ENCODE peak calls at places on chromosomes 4 and X, in four cellular contexts. One of them, this sample, is unnamed.

GRCh38 chrX:81082649-81083048 is 119.1 kb downstream of the HMGN5 start:
- DNase-seq in endothelial cell of umbilical vein: no peak
- DNase-seq in K562: no peak
- DNase-seq in GM12878: no peak
- DNase-seq in this sample: no peak

GRCh38 chr4:31069151-31069550 is 349.0 kb downstream of the PCDH7 start:
- DNase-seq in endothelial cell of umbilical vein: no peak
- DNase-seq in K562: no peak
- DNase-seq in GM12878: no peak
- DNase-seq in this sample: no peak

GRCh38 chrX:141467442-141467841 is 117.1 kb downstream of the SPANXA1 start:
- DNase-seq in endothelial cell of umbilical vein: peak
- DNase-seq in K562: no peak
- DNase-seq in GM12878: no peak
- DNase-seq in this sample: peak

GRCh38 chr4:76984788-76985211 is 35.2 kb downstream of the SEPTIN11 start:
- DNase-seq in endothelial cell of umbilical vein: peak
- DNase-seq in K562: no peak
- DNase-seq in GM12878: no peak
- DNase-seq in this sample: peak

GRCh38 chrX:129718701-129719100 is 20.1 kb upstream of the XPNPEP2 start:
- DNase-seq in endothelial cell of umbilical vein: no peak
- DNase-seq in K562: no peak
- DNase-seq in GM12878: no peak
- DNase-seq in this sample: no peak

GRCh38 chr4:1512738-1513660 is 106.8 kb upstream of the NKX1-1 start:
- DNase-seq in endothelial cell of umbilical vein: peak
- DNase-seq in K562: peak
- DNase-seq in GM12878: no peak
- DNase-seq in this sample: no peak

GRCh38 chr4:115505326-115505725 is 391.9 kb upstream of the NDST4 start:
- DNase-seq in endothelial cell of umbilical vein: no peak
- DNase-seq in K562: no peak
- DNase-seq in GM12878: no peak
- DNase-seq in this sample: no peak

GRCh38 chr4:174358823-174359222 is 75.1 kb downstream of the CEP44 start:
- DNase-seq in endothelial cell of umbilical vein: no peak
- DNase-seq in K562: no peak
- DNase-seq in GM12878: peak
- DNase-seq in this sample: peak

GRCh38 chrX:21528076-21528475 is 130.1 kb downstream of the KLHL34 start:
- DNase-seq in endothelial cell of umbilical vein: peak
- DNase-seq in K562: no peak
- DNase-seq in GM12878: no peak
- DNase-seq in this sample: peak

GRCh38 chr4:25158817-25159216 is 1.4 kb downstream of the SEPSECS start:
- DNase-seq in endothelial cell of umbilical vein: no peak
- DNase-seq in K562: no peak
- DNase-seq in GM12878: no peak
- DNase-seq in this sample: no peak

GRCh38 chrX:150421816-150422215 is 58.7 kb downstream of the MAMLD1 start:
- DNase-seq in endothelial cell of umbilical vein: no peak
- DNase-seq in K562: no peak
- DNase-seq in GM12878: no peak
- DNase-seq in this sample: peak

GRCh38 chr4:176156656-176157055 is 38.7 kb downstream of the SPATA4 start:
- DNase-seq in endothelial cell of umbilical vein: no peak
- DNase-seq in K562: no peak
- DNase-seq in GM12878: no peak
- DNase-seq in this sample: no peak

GRCh38 chr4:19298998-19299397 is 952.7 kb upstream of the SLIT2 start:
- DNase-seq in endothelial cell of umbilical vein: no peak
- DNase-seq in K562: no peak
- DNase-seq in GM12878: no peak
- DNase-seq in this sample: peak

GRCh38 chr4:148831945-148832344 is 389.7 kb upstream of the NR3C2 start:
- DNase-seq in endothelial cell of umbilical vein: peak
- DNase-seq in K562: no peak
- DNase-seq in GM12878: no peak
- DNase-seq in this sample: peak

GRCh38 chr4:139247656-139248238 is 32.3 kb downstream of the MGARP start:
- DNase-seq in endothelial cell of umbilical vein: no peak
- DNase-seq in K562: no peak
- DNase-seq in GM12878: no peak
- DNase-seq in this sample: peak

GRCh38 chr4:147034372-147034771 is 88.7 kb upstream of the TTC29 start:
- DNase-seq in endothelial cell of umbilical vein: no peak
- DNase-seq in K562: no peak
- DNase-seq in GM12878: no peak
- DNase-seq in this sample: peak

GRCh38 chrX:30275498-30275897 is 28.6 kb downstream of the MAGEB1 start:
- DNase-seq in endothelial cell of umbilical vein: peak
- DNase-seq in K562: peak
- DNase-seq in GM12878: no peak
- DNase-seq in this sample: peak

GRCh38 chr4:121705521-121705920 is 8.7 kb upstream of the ANXA5 start:
- DNase-seq in endothelial cell of umbilical vein: no peak
- DNase-seq in K562: no peak
- DNase-seq in GM12878: no peak
- DNase-seq in this sample: no peak

GRCh38 chr4:75658881-75659280 is 14.3 kb downstream of the G3BP2 start:
- DNase-seq in endothelial cell of umbilical vein: peak
- DNase-seq in K562: no peak
- DNase-seq in GM12878: no peak
- DNase-seq in this sample: peak

GRCh38 chr4:9924750-9925149 is 96.5 kb downstream of the SLC2A9 start:
- DNase-seq in endothelial cell of umbilical vein: no peak
- DNase-seq in K562: no peak
- DNase-seq in GM12878: no peak
- DNase-seq in this sample: peak
- TF ChIP-seq FOS in endothelial cell of umbilical vein: no peak
- TF ChIP-seq FOS in K562: no peak
- TF ChIP-seq FOS in GM12878: no peak
- TF ChIP-seq FOS in this sample: no peak

GRCh38 chr4:179307297-179308136 is 1865.3 kb upstream of the AGA start:
- DNase-seq in endothelial cell of umbilical vein: no peak
- DNase-seq in K562: peak
- DNase-seq in GM12878: peak
- DNase-seq in this sample: peak
- TF ChIP-seq FOS in endothelial cell of umbilical vein: no peak
- TF ChIP-seq FOS in K562: no peak
- TF ChIP-seq FOS in GM12878: no peak
- TF ChIP-seq FOS in this sample: no peak

DNA sequence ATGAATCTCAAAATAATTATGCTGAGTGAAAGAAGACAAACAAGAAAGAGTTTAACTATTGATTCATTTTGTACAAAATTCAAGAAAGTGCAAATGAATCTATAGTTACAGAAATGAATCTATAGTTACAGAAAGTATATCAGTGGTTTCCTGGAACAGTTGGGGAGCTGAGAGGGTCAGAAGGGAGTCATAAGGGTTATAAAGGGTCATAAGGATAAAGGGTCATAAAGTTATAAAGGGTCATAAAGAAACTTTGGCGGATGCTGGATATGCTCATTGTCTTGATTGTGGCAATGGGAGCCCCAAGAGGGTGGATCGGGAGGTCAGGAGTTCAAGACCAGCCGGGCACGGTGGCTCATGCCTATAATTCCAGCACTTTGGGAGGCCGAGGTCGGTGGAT is 26.0 kb upstream of the INTS6L start:
- DNase-seq in endothelial cell of umbilical vein: no peak
- DNase-seq in K562: no peak
- DNase-seq in GM12878: no peak
- DNase-seq in this sample: no peak
- TF ChIP-seq FOS in endothelial cell of umbilical vein: no peak
- TF ChIP-seq FOS in K562: no peak
- TF ChIP-seq FOS in GM12878: no peak
- TF ChIP-seq FOS in this sample: no peak

GRCh38 chr4:54661686-54662085 is 3.9 kb downstream of the KIT start:
- DNase-seq in endothelial cell of umbilical vein: no peak
- DNase-seq in K562: no peak
- DNase-seq in GM12878: no peak
- DNase-seq in this sample: peak
- TF ChIP-seq FOS in endothelial cell of umbilical vein: peak
- TF ChIP-seq FOS in K562: no peak
- TF ChIP-seq FOS in GM12878: no peak
- TF ChIP-seq FOS in this sample: peak

GRCh38 chr4:27276322-27277073 is 415.9 kb downstream of the STIM2 start:
- DNase-seq in endothelial cell of umbilical vein: no peak
- DNase-seq in K562: no peak
- DNase-seq in GM12878: no peak
- DNase-seq in this sample: no peak

DNA sequence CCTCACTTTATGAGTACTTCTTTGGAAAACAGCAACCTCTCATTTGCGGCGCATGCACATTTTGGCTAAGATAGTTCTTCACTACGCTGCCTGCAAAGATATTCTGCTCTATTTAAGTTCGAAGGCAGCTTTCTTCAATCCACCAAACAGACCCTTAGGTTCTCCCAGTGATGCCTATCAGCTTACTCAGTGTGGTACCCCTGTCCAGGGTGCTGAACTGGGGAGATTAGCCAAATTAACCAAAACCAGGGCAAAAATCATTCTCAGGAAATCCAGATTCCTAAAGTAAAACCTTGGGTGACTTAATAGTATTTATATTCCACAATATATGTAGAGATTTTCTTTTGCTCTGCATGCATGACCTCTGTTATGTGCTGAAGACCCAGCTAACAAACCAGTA is 418.0 kb downstream of the STIM2 start:
- DNase-seq in endothelial cell of umbilical vein: no peak
- DNase-seq in K562: peak
- DNase-seq in GM12878: no peak
- DNase-seq in this sample: peak
- TF ChIP-seq FOS in endothelial cell of umbilical vein: no peak
- TF ChIP-seq FOS in K562: no peak
- TF ChIP-seq FOS in GM12878: no peak
- TF ChIP-seq FOS in this sample: no peak

GRCh38 chrX:113512700-113513395 is 672.2 kb upstream of the AMOT start:
- DNase-seq in endothelial cell of umbilical vein: peak
- DNase-seq in K562: no peak
- DNase-seq in GM12878: no peak
- DNase-seq in this sample: peak
- TF ChIP-seq FOS in endothelial cell of umbilical vein: peak
- TF ChIP-seq FOS in K562: no peak
- TF ChIP-seq FOS in GM12878: no peak
- TF ChIP-seq FOS in this sample: no peak

GRCh38 chr4:73133784-73134183 is 64.3 kb upstream of the COX18 start:
- DNase-seq in endothelial cell of umbilical vein: no peak
- DNase-seq in K562: no peak
- DNase-seq in GM12878: no peak
- DNase-seq in this sample: no peak
- TF ChIP-seq FOS in endothelial cell of umbilical vein: no peak
- TF ChIP-seq FOS in K562: no peak
- TF ChIP-seq FOS in GM12878: no peak
- TF ChIP-seq FOS in this sample: no peak

DNA sequence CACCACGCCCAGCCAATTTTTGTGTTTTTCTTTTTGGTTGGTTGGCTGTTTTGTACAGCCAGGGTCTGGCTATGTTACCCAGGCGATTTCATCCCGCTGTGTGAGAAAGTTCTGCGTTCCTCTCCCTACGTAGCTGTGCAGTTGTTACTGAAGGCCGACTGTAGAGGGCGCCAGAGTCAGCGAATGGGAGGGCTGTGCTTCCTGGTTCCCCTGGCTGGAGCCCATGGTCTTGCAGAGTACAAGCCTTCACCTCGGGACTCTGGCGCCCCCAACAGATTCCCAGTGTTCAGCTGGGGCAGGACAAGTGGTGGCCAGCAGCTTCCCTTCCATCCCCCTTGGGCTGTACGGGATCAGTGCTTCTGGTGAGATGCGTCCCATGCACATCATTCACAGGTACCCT is 5.6 kb upstream of the CT45A1 start:
- DNase-seq in endothelial cell of umbilical vein: peak
- DNase-seq in K562: peak
- DNase-seq in GM12878: no peak
- DNase-seq in this sample: no peak
- TF ChIP-seq FOS in endothelial cell of umbilical vein: no peak
- TF ChIP-seq FOS in K562: no peak
- TF ChIP-seq FOS in GM12878: no peak
- TF ChIP-seq FOS in this sample: no peak

DNA sequence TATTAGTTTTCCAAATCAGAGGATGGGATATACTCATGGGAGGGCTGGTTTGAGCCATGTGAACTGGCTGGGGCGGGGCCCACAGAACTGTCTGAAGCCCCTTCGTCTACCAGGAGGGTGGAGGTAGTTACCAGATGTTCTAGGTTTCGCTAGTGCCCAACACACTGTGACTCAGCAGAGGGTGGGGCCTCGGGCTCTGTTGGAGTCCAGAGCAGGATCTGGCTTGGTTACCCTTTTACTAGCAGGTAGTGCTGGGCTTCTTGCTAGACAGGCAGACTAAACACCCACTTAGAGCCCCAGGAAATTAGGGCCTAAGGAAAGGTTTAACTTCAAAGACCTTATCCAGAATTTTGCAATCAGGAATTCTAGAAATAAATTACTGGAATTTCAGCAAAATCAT is 56.2 kb upstream of the CHRDL1 start:
- DNase-seq in endothelial cell of umbilical vein: no peak
- DNase-seq in K562: peak
- DNase-seq in GM12878: no peak
- DNase-seq in this sample: peak
- TF ChIP-seq FOS in endothelial cell of umbilical vein: no peak
- TF ChIP-seq FOS in K562: no peak
- TF ChIP-seq FOS in GM12878: no peak
- TF ChIP-seq FOS in this sample: no peak

GRCh38 chr4:106507440-106507839 is 138.9 kb upstream of the GIMD1 start:
- DNase-seq in endothelial cell of umbilical vein: no peak
- DNase-seq in K562: no peak
- DNase-seq in GM12878: no peak
- DNase-seq in this sample: no peak
- TF ChIP-seq FOS in endothelial cell of umbilical vein: no peak
- TF ChIP-seq FOS in K562: no peak
- TF ChIP-seq FOS in GM12878: no peak
- TF ChIP-seq FOS in this sample: no peak

This sample was measured in IMR-90.